ENCODE peak calls at places on chromosomes 2 and 18, in ten cellular contexts. One of them, this sample, is unnamed.

GRCh38 chr2:27627963-27628766 is 647 bp downstream of the CCDC121 start:
- DNase-seq in ELR: peak; percentile 92
- DNase-seq in DMS153: no peak
- DNase-seq in tibial artery: no peak
- DNase-seq in pancreas: peak; percentile 62
- DNase-seq in bronchial epithelial cell: peak; percentile 98
- DNase-seq in psoas muscle: no peak
- DNase-seq in GM10248: no peak
- DNase-seq in progenitor cell of endocrine pancreas: peak; percentile 11
- DNase-seq in stimulated activated CD8-positive, alpha-beta memory T cell treated with anti-CD3 and anti-CD28 coated beads, Interleukin-4, amount 100 ng/mL, for 1 hour: no peak
- DNase-seq in this sample: peak; percentile 96

GRCh38 chr2:39607538-39608211 is 58.0 kb upstream of the TMEM178A start:
- DNase-seq in DMS153: no peak
- DNase-seq in pancreas: no peak
- DNase-seq in bronchial epithelial cell: no peak
- DNase-seq in tibial artery: no peak
- DNase-seq in ELR: no peak
- DNase-seq in psoas muscle: no peak
- DNase-seq in stimulated activated CD8-positive, alpha-beta memory T cell treated with anti-CD3 and anti-CD28 coated beads, Interleukin-4, amount 100 ng/mL, for 1 hour: no peak
- DNase-seq in progenitor cell of endocrine pancreas: no peak
- DNase-seq in GM10248: no peak
- DNase-seq in this sample: no peak

GRCh38 chr2:1707771-1708351 is 36.5 kb downstream of the PXDN start:
- DNase-seq in progenitor cell of endocrine pancreas: no peak
- DNase-seq in psoas muscle: peak; percentile 78
- DNase-seq in stimulated activated CD8-positive, alpha-beta memory T cell treated with anti-CD3 and anti-CD28 coated beads, Interleukin-4, amount 100 ng/mL, for 1 hour: no peak
- DNase-seq in pancreas: no peak
- DNase-seq in GM10248: no peak
- DNase-seq in tibial artery: peak; percentile 57
- DNase-seq in bronchial epithelial cell: peak; percentile 95
- DNase-seq in ELR: peak; percentile 96
- DNase-seq in DMS153: peak; percentile 23
- DNase-seq in this sample: peak; percentile 89

GRCh38 chr2:105376789-105377231 is 22.0 kb downstream of the FHL2 start:
- DNase-seq in tibial artery: no peak
- DNase-seq in progenitor cell of endocrine pancreas: no peak
- DNase-seq in GM10248: no peak
- DNase-seq in bronchial epithelial cell: peak; percentile 74
- DNase-seq in ELR: peak; percentile 89
- DNase-seq in stimulated activated CD8-positive, alpha-beta memory T cell treated with anti-CD3 and anti-CD28 coated beads, Interleukin-4, amount 100 ng/mL, for 1 hour: no peak
- DNase-seq in DMS153: no peak
- DNase-seq in psoas muscle: no peak
- DNase-seq in pancreas: no peak
- DNase-seq in this sample: peak; percentile 62

GRCh38 chr18:53941601-53942335 is 282.7 kb downstream of the MBD2 start:
- DNase-seq in bronchial epithelial cell: peak; percentile 25
- DNase-seq in pancreas: no peak
- DNase-seq in ELR: no peak
- DNase-seq in DMS153: no peak
- DNase-seq in tibial artery: no peak
- DNase-seq in GM10248: no peak
- DNase-seq in psoas muscle: no peak
- DNase-seq in stimulated activated CD8-positive, alpha-beta memory T cell treated with anti-CD3 and anti-CD28 coated beads, Interleukin-4, amount 100 ng/mL, for 1 hour: no peak
- DNase-seq in progenitor cell of endocrine pancreas: no peak
- DNase-seq in this sample: peak; percentile 57

GRCh38 chr2:219099319-219099718 is 38.6 kb upstream of the IHH start:
- DNase-seq in stimulated activated CD8-positive, alpha-beta memory T cell treated with anti-CD3 and anti-CD28 coated beads, Interleukin-4, amount 100 ng/mL, for 1 hour: no peak
- DNase-seq in psoas muscle: no peak
- DNase-seq in DMS153: no peak
- DNase-seq in tibial artery: no peak
- DNase-seq in GM10248: no peak
- DNase-seq in pancreas: no peak
- DNase-seq in progenitor cell of endocrine pancreas: no peak
- DNase-seq in bronchial epithelial cell: peak; percentile 73
- DNase-seq in ELR: peak; percentile 77
- DNase-seq in this sample: peak; percentile 70

GRCh38 chr2:28594029-28594368 is 98.1 kb downstream of the PLB1 start:
- DNase-seq in psoas muscle: no peak
- DNase-seq in progenitor cell of endocrine pancreas: no peak
- DNase-seq in tibial artery: no peak
- DNase-seq in GM10248: no peak
- DNase-seq in stimulated activated CD8-positive, alpha-beta memory T cell treated with anti-CD3 and anti-CD28 coated beads, Interleukin-4, amount 100 ng/mL, for 1 hour: no peak
- DNase-seq in DMS153: no peak
- DNase-seq in ELR: no peak
- DNase-seq in bronchial epithelial cell: no peak
- DNase-seq in pancreas: no peak
- DNase-seq in this sample: no peak

GRCh38 chr18:79784071-79784913 is 13.4 kb upstream of the KCNG2 start:
- DNase-seq in psoas muscle: peak; percentile 49
- DNase-seq in ELR: no peak
- DNase-seq in bronchial epithelial cell: no peak
- DNase-seq in DMS153: no peak
- DNase-seq in pancreas: peak; percentile 48
- DNase-seq in stimulated activated CD8-positive, alpha-beta memory T cell treated with anti-CD3 and anti-CD28 coated beads, Interleukin-4, amount 100 ng/mL, for 1 hour: no peak
- DNase-seq in progenitor cell of endocrine pancreas: no peak
- DNase-seq in GM10248: no peak
- DNase-seq in tibial artery: no peak
- DNase-seq in this sample: no peak

GRCh38 chr2:176105078-176105726 is 1.9 kb upstream of the HOXD11 start:
- DNase-seq in GM10248: no peak
- DNase-seq in DMS153: no peak
- DNase-seq in psoas muscle: no peak
- DNase-seq in pancreas: no peak
- DNase-seq in progenitor cell of endocrine pancreas: no peak
- DNase-seq in ELR: no peak
- DNase-seq in stimulated activated CD8-positive, alpha-beta memory T cell treated with anti-CD3 and anti-CD28 coated beads, Interleukin-4, amount 100 ng/mL, for 1 hour: no peak
- DNase-seq in bronchial epithelial cell: no peak
- DNase-seq in tibial artery: no peak
- DNase-seq in this sample: no peak

GRCh38 chr2:1665761-1666505 is 78.4 kb downstream of the PXDN start:
- DNase-seq in GM10248: no peak
- DNase-seq in ELR: no peak
- DNase-seq in bronchial epithelial cell: no peak
- DNase-seq in tibial artery: no peak
- DNase-seq in DMS153: no peak
- DNase-seq in pancreas: no peak
- DNase-seq in progenitor cell of endocrine pancreas: no peak
- DNase-seq in stimulated activated CD8-positive, alpha-beta memory T cell treated with anti-CD3 and anti-CD28 coated beads, Interleukin-4, amount 100 ng/mL, for 1 hour: no peak
- DNase-seq in psoas muscle: no peak
- DNase-seq in this sample: no peak

GRCh38 chr18:37519506-37520135 is 46.0 kb downstream of the CELF4 start:
- DNase-seq in bronchial epithelial cell: no peak
- DNase-seq in stimulated activated CD8-positive, alpha-beta memory T cell treated with anti-CD3 and anti-CD28 coated beads, Interleukin-4, amount 100 ng/mL, for 1 hour: no peak
- DNase-seq in progenitor cell of endocrine pancreas: no peak
- DNase-seq in DMS153: no peak
- DNase-seq in pancreas: no peak
- DNase-seq in tibial artery: no peak
- DNase-seq in GM10248: no peak
- DNase-seq in ELR: no peak
- DNase-seq in psoas muscle: no peak
- DNase-seq in this sample: no peak

GRCh38 chr2:136213836-136214235 is 95.9 kb upstream of the CXCR4 start:
- DNase-seq in GM10248: no peak
- DNase-seq in bronchial epithelial cell: no peak
- DNase-seq in ELR: no peak
- DNase-seq in pancreas: no peak
- DNase-seq in tibial artery: no peak
- DNase-seq in DMS153: no peak
- DNase-seq in stimulated activated CD8-positive, alpha-beta memory T cell treated with anti-CD3 and anti-CD28 coated beads, Interleukin-4, amount 100 ng/mL, for 1 hour: no peak
- DNase-seq in psoas muscle: no peak
- DNase-seq in progenitor cell of endocrine pancreas: no peak
- DNase-seq in this sample: no peak

GRCh38 chr2:176092270-176093144 is at the start of gene HOXD13:
- DNase-seq in GM10248: no peak
- DNase-seq in stimulated activated CD8-positive, alpha-beta memory T cell treated with anti-CD3 and anti-CD28 coated beads, Interleukin-4, amount 100 ng/mL, for 1 hour: no peak
- DNase-seq in bronchial epithelial cell: no peak
- DNase-seq in tibial artery: no peak
- DNase-seq in DMS153: peak; percentile 76
- DNase-seq in progenitor cell of endocrine pancreas: no peak
- DNase-seq in pancreas: no peak
- DNase-seq in ELR: peak; percentile 48
- DNase-seq in psoas muscle: no peak
- DNase-seq in this sample: no peak

GRCh38 chr2:205972113-205972512 is 113.9 kb downstream of the INO80D start:
- DNase-seq in GM10248: no peak
- DNase-seq in tibial artery: no peak
- DNase-seq in ELR: no peak
- DNase-seq in stimulated activated CD8-positive, alpha-beta memory T cell treated with anti-CD3 and anti-CD28 coated beads, Interleukin-4, amount 100 ng/mL, for 1 hour: no peak
- DNase-seq in DMS153: no peak
- DNase-seq in bronchial epithelial cell: no peak
- DNase-seq in pancreas: no peak
- DNase-seq in progenitor cell of endocrine pancreas: no peak
- DNase-seq in psoas muscle: no peak
- DNase-seq in this sample: no peak

GRCh38 chr2:10242998-10243925 is 59.4 kb upstream of the HPCAL1 start:
- DNase-seq in tibial artery: no peak
- DNase-seq in psoas muscle: peak; percentile 42
- DNase-seq in ELR: no peak
- DNase-seq in DMS153: no peak
- DNase-seq in pancreas: peak; percentile 45
- DNase-seq in progenitor cell of endocrine pancreas: no peak
- DNase-seq in GM10248: no peak
- DNase-seq in stimulated activated CD8-positive, alpha-beta memory T cell treated with anti-CD3 and anti-CD28 coated beads, Interleukin-4, amount 100 ng/mL, for 1 hour: no peak
- DNase-seq in bronchial epithelial cell: no peak
- DNase-seq in this sample: no peak

GRCh38 chr2:242012956-242013764 is 143.6 kb downstream of the RTP5 start:
- DNase-seq in progenitor cell of endocrine pancreas: no peak
- DNase-seq in pancreas: peak; percentile 50
- DNase-seq in stimulated activated CD8-positive, alpha-beta memory T cell treated with anti-CD3 and anti-CD28 coated beads, Interleukin-4, amount 100 ng/mL, for 1 hour: no peak
- DNase-seq in ELR: no peak
- DNase-seq in bronchial epithelial cell: no peak
- DNase-seq in DMS153: no peak
- DNase-seq in tibial artery: no peak
- DNase-seq in GM10248: no peak
- DNase-seq in psoas muscle: no peak
- DNase-seq in this sample: no peak

GRCh38 chr2:97736608-97737330 is 23.4 kb downstream of the ZAP70 start:
- DNase-seq in ELR: no peak
- DNase-seq in GM10248: no peak
- DNase-seq in tibial artery: no peak
- DNase-seq in DMS153: no peak
- DNase-seq in bronchial epithelial cell: no peak
- DNase-seq in psoas muscle: no peak
- DNase-seq in stimulated activated CD8-positive, alpha-beta memory T cell treated with anti-CD3 and anti-CD28 coated beads, Interleukin-4, amount 100 ng/mL, for 1 hour: no peak
- DNase-seq in pancreas: no peak
- DNase-seq in progenitor cell of endocrine pancreas: no peak
- DNase-seq in this sample: no peak

GRCh38 chr18:56647071-56647470 is 4.1 kb upstream of the WDR7 start:
- DNase-seq in progenitor cell of endocrine pancreas: no peak
- DNase-seq in DMS153: no peak
- DNase-seq in GM10248: no peak
- DNase-seq in bronchial epithelial cell: no peak
- DNase-seq in ELR: no peak
- DNase-seq in stimulated activated CD8-positive, alpha-beta memory T cell treated with anti-CD3 and anti-CD28 coated beads, Interleukin-4, amount 100 ng/mL, for 1 hour: no peak
- DNase-seq in tibial artery: no peak
- DNase-seq in pancreas: no peak
- DNase-seq in psoas muscle: no peak
- DNase-seq in this sample: no peak

GRCh38 chr2:27174638-27175037 is 25.8 kb downstream of the TCF23 start:
- DNase-seq in tibial artery: no peak
- DNase-seq in GM10248: no peak
- DNase-seq in pancreas: no peak
- DNase-seq in stimulated activated CD8-positive, alpha-beta memory T cell treated with anti-CD3 and anti-CD28 coated beads, Interleukin-4, amount 100 ng/mL, for 1 hour: no peak
- DNase-seq in bronchial epithelial cell: no peak
- DNase-seq in DMS153: no peak
- DNase-seq in progenitor cell of endocrine pancreas: no peak
- DNase-seq in psoas muscle: no peak
- DNase-seq in ELR: no peak
- DNase-seq in this sample: no peak

GRCh38 chr18:25445430-25445829 is 93.5 kb upstream of the ZNF521 start:
- DNase-seq in progenitor cell of endocrine pancreas: no peak
- DNase-seq in stimulated activated CD8-positive, alpha-beta memory T cell treated with anti-CD3 and anti-CD28 coated beads, Interleukin-4, amount 100 ng/mL, for 1 hour: no peak
- DNase-seq in tibial artery: no peak
- DNase-seq in pancreas: no peak
- DNase-seq in GM10248: no peak
- DNase-seq in DMS153: no peak
- DNase-seq in bronchial epithelial cell: no peak
- DNase-seq in psoas muscle: no peak
- DNase-seq in ELR: no peak
- DNase-seq in this sample: no peak